ENCODE peak calls at places on chromosomes 16 and 17, in five cellular contexts. E, A, R, B and U are unnamed samples.

GRCh38 chr17:70584255-70584654 is 414.9 kb downstream of the KCNJ2 start:
- DNase-seq in B (no peak), R (no peak), A (no peak), E (no peak), U (no peak)

GRCh38 chr16:57530531-57531252 is 5.7 kb downstream of the CCDC102A start:
- DNase-seq in E (no peak), A (no peak), R (no peak), B (no peak), U (no peak)

GRCh38 chr17:73476890-73477350 is 165.1 kb upstream of the CDC42EP4 start:
- DNase-seq in E (no peak), A (peak; percentile 39), B (no peak), R (no peak), U (no peak)

GRCh38 chr17:18031955-18032354 is 7.0 kb downstream of the ATPAF2 start:
- DNase-seq in E (no peak), R (no peak), A (no peak), B (no peak), U (no peak)

GRCh38 chr17:79258843-79259242 is 184.2 kb downstream of the ENGASE start:
- DNase-seq in E (no peak), B (no peak), R (no peak), A (no peak), U (no peak)

GRCh38 chr17:51651513-51652298 is 391.4 kb downstream of the UTP18 start:
- DNase-seq in A (no peak), E (no peak), R (no peak), B (no peak), U (no peak)

GRCh38 chr17:68613739-68614298 is 12.7 kb upstream of the FAM20A start:
- DNase-seq in E (peak; percentile 86), A (no peak), B (no peak), R (peak; percentile 16), U (no peak)

GRCh38 chr16:23015580-23015979 is 133.7 kb downstream of the USP31 start:
- DNase-seq in R (no peak), E (no peak), B (no peak), A (no peak), U (no peak)

GRCh38 chr17:39177256-39177655 is 11.3 kb upstream of the ARL5C start:
- DNase-seq in B (no peak), E (no peak), R (no peak), A (no peak), U (no peak)

GRCh38 chr17:37605813-37606505 is 3.3 kb downstream of the SYNRG start:
- DNase-seq in R (peak; percentile 20), E (no peak), B (no peak), A (no peak), U (no peak)

GRCh38 chr17:75827291-75828050 is 16.7 kb downstream of the UNC13D start:
- DNase-seq in E (peak; percentile 52), A (peak; percentile 78), B (peak; percentile 74), R (no peak), U (peak; percentile 26)